ENCODE peak calls at places on chromosomes 4 and X, in four cellular contexts. One of them, this sample, is unnamed.

GRCh38 chr4:6437682-6438264 is 34.6 kb downstream of the PPP2R2C start:
- DNase-seq in neuronal stem cell: no peak
- DNase-seq in PC-9: no peak
- DNase-seq in gastrocnemius medialis: no peak
- DNase-seq in this sample: no peak

GRCh38 chr4:53800741-53801140 is 209.5 kb upstream of the LNX1 start:
- DNase-seq in neuronal stem cell: no peak
- DNase-seq in PC-9: no peak
- DNase-seq in gastrocnemius medialis: no peak
- DNase-seq in this sample: no peak

GRCh38 chrX:13658602-13659001 is 5.7 kb downstream of the TCEANC start:
- DNase-seq in neuronal stem cell: peak; percentile 8
- DNase-seq in PC-9: no peak
- DNase-seq in gastrocnemius medialis: no peak
- DNase-seq in this sample: no peak

GRCh38 chr4:6350646-6351045 is 81.0 kb downstream of the WFS1 start:
- DNase-seq in neuronal stem cell: no peak
- DNase-seq in PC-9: no peak
- DNase-seq in gastrocnemius medialis: no peak
- DNase-seq in this sample: no peak

GRCh38 chr4:108544504-108544903 is 75.9 kb upstream of the RPL34 start:
- DNase-seq in neuronal stem cell: no peak
- DNase-seq in PC-9: no peak
- DNase-seq in gastrocnemius medialis: no peak
- DNase-seq in this sample: no peak

GRCh38 chrX:69125094-69125493 is 40.2 kb downstream of the PJA1 start:
- DNase-seq in neuronal stem cell: no peak
- DNase-seq in PC-9: no peak
- DNase-seq in gastrocnemius medialis: no peak
- DNase-seq in this sample: no peak

GRCh38 chrX:120450163-120450562 is 18.9 kb downstream of the LAMP2 start:
- DNase-seq in neuronal stem cell: no peak
- DNase-seq in PC-9: no peak
- DNase-seq in gastrocnemius medialis: no peak
- DNase-seq in this sample: no peak

GRCh38 chr4:27148211-27148895 is 287.7 kb downstream of the STIM2 start:
- DNase-seq in neuronal stem cell: no peak
- DNase-seq in PC-9: no peak
- DNase-seq in gastrocnemius medialis: no peak
- DNase-seq in this sample: no peak

GRCh38 chrX:40434947-40435346 is 145.8 kb upstream of the ATP6AP2 start:
- DNase-seq in neuronal stem cell: no peak
- DNase-seq in PC-9: no peak
- DNase-seq in gastrocnemius medialis: peak; percentile 9
- DNase-seq in this sample: no peak

GRCh38 chr4:56768772-56769171 is 52.7 kb downstream of the SPINK2 start:
- DNase-seq in neuronal stem cell: no peak
- DNase-seq in PC-9: no peak
- DNase-seq in gastrocnemius medialis: no peak
- DNase-seq in this sample: no peak

GRCh38 chr4:4267981-4268380 is 20.0 kb upstream of the TMEM128 start:
- DNase-seq in neuronal stem cell: no peak
- DNase-seq in PC-9: no peak
- DNase-seq in gastrocnemius medialis: no peak
- DNase-seq in this sample: no peak

GRCh38 chr4:10655968-10656367 is 28.6 kb downstream of the CLNK start:
- DNase-seq in neuronal stem cell: no peak
- DNase-seq in PC-9: no peak
- DNase-seq in gastrocnemius medialis: no peak
- DNase-seq in this sample: no peak

GRCh38 chrX:74534569-74535038 is 79.8 kb downstream of the RLIM start:
- DNase-seq in neuronal stem cell: no peak
- DNase-seq in PC-9: no peak
- DNase-seq in gastrocnemius medialis: no peak
- DNase-seq in this sample: no peak

GRCh38 chrX:71637253-71637618 is 18.9 kb upstream of the CXCR3 start:
- DNase-seq in neuronal stem cell: no peak
- DNase-seq in PC-9: no peak
- DNase-seq in gastrocnemius medialis: no peak
- DNase-seq in this sample: no peak

GRCh38 chr4:21507439-21507838 is 441.1 kb downstream of the KCNIP4 start:
- DNase-seq in neuronal stem cell: no peak
- DNase-seq in PC-9: no peak
- DNase-seq in gastrocnemius medialis: no peak
- DNase-seq in this sample: no peak

GRCh38 chr4:41256131-41256739 is 493 bp upstream of the UCHL1 start:
- DNase-seq in neuronal stem cell: peak; percentile 31
- DNase-seq in PC-9: peak; percentile 12
- DNase-seq in gastrocnemius medialis: no peak
- DNase-seq in this sample: no peak

GRCh38 chr4:26157541-26157940 is 163.3 kb upstream of the RBPJ start:
- DNase-seq in neuronal stem cell: no peak
- DNase-seq in PC-9: no peak
- DNase-seq in gastrocnemius medialis: no peak
- DNase-seq in this sample: no peak

GRCh38 chr4:137367608-137368007 is 164.7 kb downstream of the PCDH18 start:
- DNase-seq in neuronal stem cell: no peak
- DNase-seq in PC-9: no peak
- DNase-seq in gastrocnemius medialis: no peak
- DNase-seq in this sample: no peak

GRCh38 chr4:10977534-10977933 is 293.0 kb upstream of the CLNK start:
- DNase-seq in neuronal stem cell: no peak
- DNase-seq in PC-9: no peak
- DNase-seq in gastrocnemius medialis: no peak
- DNase-seq in this sample: no peak

GRCh38 chrX:55253528-55253927 is 11.2 kb downstream of the PAGE3 start:
- DNase-seq in neuronal stem cell: no peak
- DNase-seq in PC-9: no peak
- DNase-seq in gastrocnemius medialis: no peak
- DNase-seq in this sample: no peak

GRCh38 chrX:93660575-93660974 is 12.8 kb downstream of the NAP1L3 start:
- DNase-seq in neuronal stem cell: no peak
- DNase-seq in PC-9: no peak
- DNase-seq in gastrocnemius medialis: no peak
- DNase-seq in this sample: no peak

GRCh38 chr4:145132521-145133098 is 34.5 kb downstream of the ABCE1 start:
- DNase-seq in neuronal stem cell: no peak
- DNase-seq in PC-9: no peak
- DNase-seq in gastrocnemius medialis: no peak
- DNase-seq in this sample: no peak

GRCh38 chr4:123787710-123788109 is 391.1 kb downstream of the SPRY1 start:
- DNase-seq in neuronal stem cell: no peak
- DNase-seq in PC-9: no peak
- DNase-seq in gastrocnemius medialis: no peak
- DNase-seq in this sample: no peak

GRCh38 chr4:39053983-39054382 is 8.0 kb upstream of the KLHL5 start:
- DNase-seq in neuronal stem cell: no peak
- DNase-seq in PC-9: no peak
- DNase-seq in gastrocnemius medialis: no peak
- DNase-seq in this sample: no peak

GRCh38 chr4:148263820-148264219 is 178.4 kb downstream of the NR3C2 start:
- DNase-seq in neuronal stem cell: no peak
- DNase-seq in PC-9: no peak
- DNase-seq in gastrocnemius medialis: no peak
- DNase-seq in this sample: no peak

GRCh38 chrX:107565916-107566602 is 62.3 kb upstream of the PRPS1 start:
- DNase-seq in neuronal stem cell: peak; percentile 54
- DNase-seq in PC-9: no peak
- DNase-seq in gastrocnemius medialis: no peak
- DNase-seq in this sample: no peak

GRCh38 chrX:99078301-99078700 is 1331.8 kb downstream of the PCDH19 start:
- DNase-seq in neuronal stem cell: no peak
- DNase-seq in PC-9: no peak
- DNase-seq in gastrocnemius medialis: no peak
- DNase-seq in this sample: no peak

GRCh38 chr4:137534516-137534915 is 2.2 kb upstream of the PCDH18 start:
- DNase-seq in neuronal stem cell: no peak
- DNase-seq in PC-9: no peak
- DNase-seq in gastrocnemius medialis: no peak
- DNase-seq in this sample: no peak

GRCh38 chr4:83329521-83330105 is 5.0 kb downstream of the HPSE start:
- DNase-seq in neuronal stem cell: no peak
- DNase-seq in PC-9: no peak
- DNase-seq in gastrocnemius medialis: no peak
- DNase-seq in this sample: no peak

GRCh38 chr4:74446193-74446868 is 1.4 kb downstream of the AREG start:
- DNase-seq in neuronal stem cell: no peak
- DNase-seq in PC-9: no peak
- DNase-seq in gastrocnemius medialis: no peak
- DNase-seq in this sample: no peak
- H3K27ac ChIP-seq in neuronal stem cell: no peak overlapping the region
- H3K27ac ChIP-seq in PC-9: no peak overlapping the region
- H3K27ac ChIP-seq in gastrocnemius medialis: no peak overlapping the region
- H3K27ac ChIP-seq in this sample: no peak overlapping the region

GRCh38 chr4:1403591-1404572 is 2.4 kb downstream of the NKX1-1 start:
- DNase-seq in neuronal stem cell: no peak
- DNase-seq in PC-9: no peak
- DNase-seq in gastrocnemius medialis: no peak
- DNase-seq in this sample: no peak

GRCh38 chr4:1402021-1402515 is 4.2 kb downstream of the NKX1-1 start:
- DNase-seq in neuronal stem cell: no peak
- DNase-seq in PC-9: no peak
- DNase-seq in gastrocnemius medialis: no peak
- DNase-seq in this sample: no peak

GRCh38 chr4:1402516-1403101 is 3.6 kb downstream of the NKX1-1 start:
- DNase-seq in neuronal stem cell: no peak
- DNase-seq in PC-9: no peak
- DNase-seq in gastrocnemius medialis: no peak
- DNase-seq in this sample: no peak

GRCh38 chr4:1404573-1405248 is 1.5 kb downstream of the NKX1-1 start:
- DNase-seq in neuronal stem cell: no peak
- DNase-seq in PC-9: no peak
- DNase-seq in gastrocnemius medialis: no peak
- DNase-seq in this sample: no peak

GRCh38 chr4:1403177-1403583 is 3.1 kb downstream of the NKX1-1 start:
- DNase-seq in neuronal stem cell: no peak
- DNase-seq in PC-9: no peak
- DNase-seq in gastrocnemius medialis: no peak
- DNase-seq in this sample: no peak
- H3K4me1 ChIP-seq in neuronal stem cell: no peaks in the 10 kb centered on the region
- H3K4me1 ChIP-seq in PC-9: no peaks in the 10 kb centered on the region
- H3K4me1 ChIP-seq in gastrocnemius medialis: no peaks in the 10 kb centered on the region
- H3K4me1 ChIP-seq in this sample: peaks cover 3% of the 10 kb centered on the region

GRCh38 chrX:10221651-10222050 is 64.9 kb downstream of the CLCN4 start:
- DNase-seq in neuronal stem cell: no peak
- DNase-seq in PC-9: no peak
- DNase-seq in gastrocnemius medialis: no peak
- DNase-seq in this sample: no peak
- H3K27ac ChIP-seq in neuronal stem cell: no peak overlapping the region
- H3K27ac ChIP-seq in PC-9: no peak overlapping the region
- H3K27ac ChIP-seq in gastrocnemius medialis: no peak overlapping the region
- H3K27ac ChIP-seq in this sample: no peak overlapping the region

DNA sequence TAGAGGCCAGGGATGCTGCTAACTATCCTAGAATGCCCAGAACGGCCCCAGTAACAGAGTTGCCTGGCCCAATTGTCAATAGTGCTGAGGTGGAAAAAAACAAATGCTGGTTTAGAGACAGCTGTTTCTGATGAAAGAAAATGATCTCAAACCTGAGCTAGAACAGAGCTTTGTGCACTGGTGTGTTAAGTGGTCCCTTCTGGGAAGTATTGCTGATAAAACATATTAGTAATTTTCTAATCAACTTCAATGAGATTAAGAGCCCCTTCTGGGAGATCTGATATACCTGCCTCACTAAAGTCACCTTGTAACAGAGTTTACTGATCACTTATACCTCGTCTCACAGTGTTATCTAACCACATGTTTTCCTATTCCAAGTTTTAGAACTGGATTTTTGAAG is 42.1 kb downstream of the SMPX start:
- DNase-seq in neuronal stem cell: no peak
- DNase-seq in PC-9: no peak
- DNase-seq in gastrocnemius medialis: no peak
- DNase-seq in this sample: no peak
- H3K4me1 ChIP-seq in neuronal stem cell: peaks cover 10% of the 10 kb centered on the region
- H3K4me1 ChIP-seq in PC-9: no peaks in the 10 kb centered on the region
- H3K4me1 ChIP-seq in gastrocnemius medialis: peaks cover 8% of the 10 kb centered on the region
- H3K4me1 ChIP-seq in this sample: no peaks in the 10 kb centered on the region

GRCh38 chr4:184897807-184898388 is 72.1 kb upstream of the ACSL1 start:
- DNase-seq in neuronal stem cell: no peak
- DNase-seq in PC-9: no peak
- DNase-seq in gastrocnemius medialis: no peak
- DNase-seq in this sample: no peak
- H3K27ac ChIP-seq in neuronal stem cell: no peak overlapping the region
- H3K27ac ChIP-seq in PC-9: no peak overlapping the region
- H3K27ac ChIP-seq in gastrocnemius medialis: no peak overlapping the region
- H3K27ac ChIP-seq in this sample: no peak overlapping the region

GRCh38 chr4:184409911-184410692 is 64.2 kb downstream of the IRF2 start:
- DNase-seq in neuronal stem cell: no peak
- DNase-seq in PC-9: no peak
- DNase-seq in gastrocnemius medialis: no peak
- DNase-seq in this sample: no peak

GRCh38 chr4:184416913-184417734 is 57.2 kb downstream of the IRF2 start:
- DNase-seq in neuronal stem cell: no peak
- DNase-seq in PC-9: no peak
- DNase-seq in gastrocnemius medialis: no peak
- DNase-seq in this sample: no peak

GRCh38 chr4:184415071-184415470 is 59.3 kb downstream of the IRF2 start:
- DNase-seq in neuronal stem cell: no peak
- DNase-seq in PC-9: no peak
- DNase-seq in gastrocnemius medialis: no peak
- DNase-seq in this sample: no peak

GRCh38 chr4:184410748-184411147 is 63.6 kb downstream of the IRF2 start:
- DNase-seq in neuronal stem cell: no peak
- DNase-seq in PC-9: no peak
- DNase-seq in gastrocnemius medialis: no peak
- DNase-seq in this sample: no peak

DNA sequence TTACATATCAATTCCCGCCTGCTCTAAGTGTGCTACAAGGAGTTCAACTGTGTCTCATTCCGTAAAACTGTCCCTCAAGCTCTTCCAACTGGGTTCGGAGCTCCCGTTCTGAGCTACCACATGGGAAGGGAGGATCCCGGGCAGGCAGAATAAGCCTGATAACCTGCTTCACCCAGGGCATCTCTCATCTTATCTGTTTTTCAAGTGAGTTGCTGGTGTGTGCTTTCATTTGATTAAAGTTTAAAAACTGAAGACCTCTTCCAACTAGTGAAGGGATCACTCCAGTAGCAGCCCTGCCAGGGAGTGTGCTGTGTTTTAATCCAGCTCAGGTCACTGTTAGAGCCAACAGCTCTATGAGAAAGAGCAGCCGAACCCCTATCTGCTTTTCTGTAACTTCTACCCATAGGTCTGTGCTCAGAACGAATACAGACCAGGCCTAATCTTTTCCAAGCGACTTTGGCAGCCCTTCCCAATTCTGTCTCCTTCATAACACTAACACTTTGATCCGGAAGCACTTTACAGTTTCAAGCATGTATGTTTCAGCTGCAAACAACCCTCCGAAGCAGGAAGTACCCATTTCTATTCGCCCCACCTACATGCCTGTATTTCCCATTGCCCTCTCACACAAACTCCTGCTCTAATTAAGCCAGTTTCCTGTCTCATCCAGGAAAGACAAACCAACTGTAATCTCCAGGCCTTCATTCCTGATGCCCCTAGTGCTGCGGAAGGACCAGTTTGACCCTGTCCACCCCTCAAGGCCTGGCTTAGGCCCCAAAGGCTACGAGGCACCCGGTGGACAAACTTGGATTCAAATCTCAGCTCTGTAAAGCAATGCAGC is 60.9 kb downstream of the IRF2 start:
- DNase-seq in neuronal stem cell: no peak
- DNase-seq in PC-9: no peak
- DNase-seq in gastrocnemius medialis: no peak
- DNase-seq in this sample: no peak
- H3K4me1 ChIP-seq in neuronal stem cell: peaks cover under 1% of the 10 kb centered on the region
- H3K4me1 ChIP-seq in PC-9: peaks cover 12% of the 10 kb centered on the region
- H3K4me1 ChIP-seq in gastrocnemius medialis: peaks cover 48% of the 10 kb centered on the region
- H3K4me1 ChIP-seq in this sample: no peaks in the 10 kb centered on the region

This sample was measured in iPS DF 6.9.